ENCODE peak calls at places on chromosomes 16 and 17, in five cellular contexts. L is progenitor cell of endocrine pancreas, S is AG10803, G is hepatocyte, W is GM13977. Y is an unnamed sample.

GRCh38 chr16:23504453-23505179 is 5.7 kb downstream of the GGA2 start:
- DNase-seq in L (no peak), S (peak), G (peak), W (peak), Y (no peak)

GRCh38 chr17:72392056-72393010 is 271.5 kb downstream of the SOX9 start:
- DNase-seq in L (no peak), S (peak), G (no peak), W (no peak), Y (peak)

GRCh38 chr17:58960068-58960467 is 146.6 kb downstream of the TRIM37 start:
- DNase-seq in L (no peak), S (peak), G (peak), W (peak), Y (no peak)

GRCh38 chr16:31354394-31355291 is at the start of gene ITGAX:
- DNase-seq in L (no peak), S (no peak), G (peak), W (peak), Y (no peak)

GRCh38 chr16:3819741-3820724 is 60.5 kb downstream of the CREBBP start:
- DNase-seq in L (no peak), S (peak), G (peak), W (no peak), Y (no peak)

GRCh38 chr16:49491736-49492089 is 118.1 kb downstream of the C16orf78 start:
- DNase-seq in L (no peak), S (no peak), G (no peak), W (no peak), Y (peak)

GRCh38 chr16:28149016-28149888 is 62.5 kb downstream of the XPO6 start:
- DNase-seq in L (no peak), S (no peak), G (no peak), W (no peak), Y (no peak)

GRCh38 chr17:78172284-78173024 is 4.1 kb downstream of the SYNGR2 start:
- DNase-seq in L (no peak), S (no peak), G (no peak), W (no peak), Y (no peak)

GRCh38 chr17:10114931-10115535 is 83.4 kb downstream of the GAS7 start:
- DNase-seq in L (no peak), S (peak), G (peak), W (peak), Y (no peak)

GRCh38 chr16:17544304-17544703 is 73.5 kb upstream of the XYLT1 start:
- DNase-seq in L (no peak), S (no peak), G (no peak), W (no peak), Y (no peak)

GRCh38 chr16:2874584-2875362 is 8.2 kb upstream of the FLYWCH2 start:
- DNase-seq in L (peak), S (peak), G (peak), W (peak), Y (peak)

GRCh38 chr16:19242186-19242585 is 43.3 kb upstream of the CLEC19A start:
- DNase-seq in L (no peak), S (no peak), G (no peak), W (no peak), Y (no peak)

GRCh38 chr17:31394544-31394943 is 3.1 kb downstream of the RAB11FIP4 start:
- DNase-seq in L (peak), S (peak), G (peak), W (peak), Y (peak)

GRCh38 chr16:1723450-1724147 is 17.6 kb downstream of the MAPK8IP3 start:
- DNase-seq in L (no peak), S (peak), G (peak), W (peak), Y (peak)
- TF ChIP-seq CTCF in L (peak), S (peak), G (peak), W (peak), Y (peak)

GRCh38 chr16:60636117-60636516 is 1400.1 kb downstream of the CDH8 start:
- DNase-seq in L (no peak), S (no peak), G (peak), W (no peak), Y (no peak)

GRCh38 chr16:60640038-60640437 is 1396.2 kb downstream of the CDH8 start:
- DNase-seq in L (no peak), S (no peak), G (no peak), W (no peak), Y (no peak)

GRCh38 chr16:60645541-60645940 is 1390.7 kb downstream of the CDH8 start:
- DNase-seq in L (no peak), S (no peak), G (no peak), W (no peak), Y (no peak)

GRCh38 chr16:60642956-60643355 is 1393.3 kb downstream of the CDH8 start:
- DNase-seq in L (no peak), S (peak), G (no peak), W (no peak), Y (no peak)

DNA sequence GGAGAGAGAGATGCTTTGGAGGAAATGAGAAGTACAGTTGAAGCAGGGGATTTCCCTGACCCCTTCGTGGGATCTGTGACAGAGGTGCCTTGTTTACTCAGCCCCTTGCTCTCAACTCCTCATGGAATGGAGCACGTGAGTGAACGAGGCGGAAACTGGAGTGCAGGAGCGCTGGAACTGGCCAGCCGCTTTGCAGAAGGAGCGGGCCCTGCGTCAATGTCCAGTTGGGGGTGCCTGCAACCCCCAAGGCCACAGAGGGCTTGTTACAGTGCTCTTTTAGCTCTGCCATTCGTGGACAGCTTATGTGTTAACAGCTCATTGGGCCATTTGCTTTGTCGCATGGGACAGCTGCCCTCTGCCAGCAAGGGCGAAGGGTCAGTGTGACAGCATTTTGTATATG is 1395.2 kb downstream of the CDH8 start:
- DNase-seq in L (no peak), S (no peak), G (no peak), W (no peak), Y (no peak)
- TF ChIP-seq CTCF in L (no peak), S (no peak), G (no peak), W (no peak), Y (no peak)

GRCh38 chr17:55210292-55210691 is 54.5 kb upstream of the HLF start:
- DNase-seq in L (no peak), S (no peak), G (no peak), W (no peak), Y (no peak)

GRCh38 chr17:55202906-55203305 is 61.9 kb upstream of the HLF start:
- DNase-seq in L (no peak), S (no peak), G (no peak), W (no peak), Y (no peak)

GRCh38 chr17:55212880-55213279 is 51.9 kb upstream of the HLF start:
- DNase-seq in L (no peak), S (no peak), G (no peak), W (no peak), Y (no peak)

DNA sequence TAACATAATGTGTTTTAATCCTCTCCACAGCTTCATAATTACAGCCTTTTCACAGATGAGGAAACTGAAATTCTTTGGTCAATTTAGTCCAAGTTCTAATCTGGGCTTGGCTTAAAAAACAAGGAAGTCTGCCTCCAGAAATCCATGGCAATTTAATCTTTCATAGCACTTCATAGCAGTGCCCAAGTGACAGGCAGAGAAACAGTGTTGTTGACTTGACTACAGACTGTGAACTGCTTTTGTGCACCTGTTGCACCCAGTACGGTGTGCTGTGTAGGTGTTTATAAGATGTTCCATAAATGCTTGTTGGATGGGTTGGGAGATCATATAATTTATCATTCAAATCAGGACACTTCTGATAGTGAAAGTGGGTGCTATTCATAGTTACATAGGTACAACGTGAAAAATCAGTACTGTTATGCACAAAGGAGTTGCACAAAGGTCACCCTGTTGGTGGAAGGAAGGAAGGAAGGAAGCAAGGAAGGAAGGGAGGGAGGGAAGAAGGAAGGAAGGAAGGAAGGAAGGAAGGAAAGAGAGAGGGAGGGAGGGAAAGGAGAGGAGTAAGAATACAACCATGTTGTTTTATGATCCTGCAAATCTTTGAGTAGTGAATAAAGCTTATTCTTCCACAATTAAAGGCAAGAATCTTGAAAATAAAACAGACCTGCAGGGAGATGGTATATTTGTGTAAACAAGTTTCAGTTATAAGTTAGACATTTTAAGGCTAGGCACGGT is 56.5 kb upstream of the HLF start:
- DNase-seq in L (no peak), S (no peak), G (no peak), W (no peak), Y (no peak)
- TF ChIP-seq CTCF in L (no peak), S (no peak), G (no peak), W (no peak), Y (no peak)

GRCh38 chr16:68432701-68433100 is 15.6 kb downstream of the SMPD3 start:
- DNase-seq in L (no peak), S (no peak), G (no peak), W (no peak), Y (no peak)

GRCh38 chr16:68433316-68433715 is 15.0 kb downstream of the SMPD3 start:
- DNase-seq in L (no peak), S (no peak), G (no peak), W (no peak), Y (no peak)

GRCh38 chr16:68434654-68435210 is 13.6 kb downstream of the SMPD3 start:
- DNase-seq in L (no peak), S (no peak), G (peak), W (no peak), Y (no peak)

DNA sequence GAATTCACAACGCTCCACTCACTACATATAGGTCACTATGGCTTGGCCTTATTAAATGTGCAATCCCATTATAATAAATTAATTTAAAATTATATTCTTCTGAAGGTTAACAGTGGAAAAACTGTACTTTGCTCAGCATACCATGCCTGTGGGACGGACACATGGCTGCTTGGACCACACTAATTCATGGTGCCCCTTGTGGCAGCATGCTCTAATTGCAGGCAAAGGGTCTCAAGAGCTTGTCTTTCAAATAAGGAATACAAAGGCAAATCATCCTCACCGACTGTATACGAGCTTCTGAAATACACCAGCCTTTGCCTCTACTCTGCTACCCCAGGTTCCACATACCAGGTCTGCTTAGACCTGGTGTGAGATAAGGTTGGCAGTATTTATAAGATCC is 11.7 kb downstream of the SMPD3 start:
- DNase-seq in L (no peak), S (no peak), G (no peak), W (no peak), Y (no peak)
- TF ChIP-seq CTCF in L (peak), S (peak), G (peak), W (peak), Y (peak)

GRCh38 chr17:48500435-48501426 is 30.1 kb downstream of the HOXB1 start:
- DNase-seq in L (no peak), S (no peak), G (peak), W (no peak), Y (no peak)
- TF ChIP-seq CTCF in L (no peak), S (peak), G (no peak), W (no peak), Y (peak)

DNA sequence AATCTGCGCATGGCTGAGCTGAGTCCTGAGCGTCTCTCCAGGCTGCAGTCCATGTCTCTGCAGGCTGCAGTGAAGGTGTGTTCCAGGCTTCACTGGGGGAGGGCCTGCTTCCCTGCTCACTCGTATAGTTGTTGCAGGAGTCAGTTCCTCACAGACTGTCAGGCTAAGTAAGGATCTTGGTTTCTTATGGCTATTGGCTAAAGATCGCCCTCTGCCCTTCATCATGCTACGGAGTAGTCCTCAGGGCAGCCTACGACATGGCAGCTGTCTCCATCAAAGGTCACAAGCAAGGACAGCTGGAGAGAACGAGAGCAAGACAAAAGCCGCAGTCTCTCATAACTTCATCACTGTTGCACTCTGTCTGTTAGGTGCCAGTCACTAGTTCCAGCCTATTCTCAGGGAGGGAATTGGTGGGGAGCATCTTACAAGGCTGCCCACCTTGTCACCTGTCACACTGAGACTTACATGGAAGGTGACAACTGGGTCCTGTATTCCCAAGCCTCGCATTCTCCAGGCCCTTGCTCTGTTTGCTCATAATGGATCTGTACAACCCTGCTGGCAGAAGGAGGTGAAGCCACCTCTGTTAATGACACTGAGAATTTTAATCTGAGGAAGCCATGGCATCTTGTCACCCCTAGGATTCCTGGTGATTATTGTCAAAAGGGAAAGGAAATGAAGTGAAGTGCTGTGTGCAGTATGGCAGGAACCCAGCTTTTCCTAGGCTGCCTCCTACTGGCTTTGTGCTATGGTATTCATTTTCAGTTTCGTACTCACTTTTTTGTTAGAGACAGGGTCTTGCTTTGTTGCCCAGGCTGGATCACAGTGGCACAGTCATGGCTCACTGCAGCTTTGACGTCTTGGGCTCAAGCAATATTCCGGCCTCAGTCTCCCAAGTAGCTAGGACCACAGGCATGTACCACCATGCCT is 43.4 kb downstream of the MFSD11 start:
- DNase-seq in L (no peak), S (no peak), G (no peak), W (no peak), Y (no peak)
- TF ChIP-seq CTCF in L (no peak), S (no peak), G (no peak), W (peak), Y (no peak)

GRCh38 chr17:68133370-68134045 is 98.0 kb downstream of the KPNA2 start:
- DNase-seq in L (no peak), S (no peak), G (no peak), W (no peak), Y (no peak)
- TF ChIP-seq CTCF in L (no peak), S (no peak), G (no peak), W (no peak), Y (no peak)

DNA sequence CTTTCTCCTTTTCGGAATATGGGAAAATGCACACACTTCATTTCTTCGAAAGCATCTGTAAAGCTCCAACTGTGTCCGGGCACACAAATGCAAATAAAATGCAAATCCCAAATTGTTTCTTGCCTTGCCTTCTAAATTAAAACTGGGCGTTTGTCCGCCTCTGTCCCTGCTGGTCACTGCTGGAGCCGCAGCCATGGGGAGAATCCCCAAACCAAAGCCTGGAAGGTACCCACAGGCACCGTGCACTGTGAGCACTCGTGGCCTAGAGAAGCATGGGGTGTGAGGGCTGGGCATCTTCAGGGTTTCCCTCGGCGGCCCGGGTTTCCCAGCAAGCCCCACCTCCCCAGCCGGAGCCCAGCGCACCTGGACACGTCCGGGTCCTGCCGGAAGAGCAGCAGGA is 2.9 kb downstream of the SLC47A2 start:
- DNase-seq in L (no peak), S (no peak), G (no peak), W (no peak), Y (no peak)
- TF ChIP-seq CTCF in L (peak), S (peak), G (no peak), W (no peak), Y (no peak)

GRCh38 chr16:87927195-87927562 is 9.2 kb downstream of the CA5A start:
- DNase-seq in L (no peak), S (no peak), G (no peak), W (no peak), Y (no peak)

GRCh38 chr16:87931504-87931903 is 4.8 kb downstream of the CA5A start:
- DNase-seq in L (no peak), S (no peak), G (peak), W (no peak), Y (no peak)

GRCh38 chr16:87929986-87930385 is 6.3 kb downstream of the CA5A start:
- DNase-seq in L (no peak), S (no peak), G (no peak), W (no peak), Y (no peak)

GRCh38 chr16:87933140-87933495 is 3.2 kb downstream of the CA5A start:
- DNase-seq in L (no peak), S (no peak), G (no peak), W (no peak), Y (no peak)

DNA sequence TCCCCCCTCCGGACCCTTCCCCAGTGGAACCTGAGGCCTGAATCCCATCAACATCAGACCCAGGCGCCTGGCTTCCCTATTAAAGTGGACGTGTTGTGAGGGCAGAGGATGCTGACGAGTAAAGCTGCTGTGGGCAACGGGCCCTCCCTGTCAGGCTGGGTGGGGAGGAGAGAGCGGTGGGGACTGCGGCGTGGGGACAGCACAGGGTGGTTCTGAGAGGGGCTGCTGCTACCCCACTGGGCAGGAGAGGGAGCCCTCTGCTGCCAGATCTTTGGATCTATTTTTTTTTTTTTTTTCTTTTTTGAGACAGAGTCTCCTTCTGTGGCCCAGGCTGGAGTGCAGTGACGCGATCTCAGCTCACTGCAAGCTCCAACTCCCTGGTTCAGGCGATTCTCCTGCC is 5.9 kb downstream of the CA5A start:
- DNase-seq in L (no peak), S (no peak), G (no peak), W (no peak), Y (no peak)
- TF ChIP-seq CTCF in L (peak), S (peak), G (peak), W (peak), Y (peak)

GRCh38 chr16:55543470-55543869 is 23.0 kb upstream of the CAPNS2 start:
- DNase-seq in L (no peak), S (peak), G (peak), W (no peak), Y (no peak)
- TF ChIP-seq CTCF in L (peak), S (peak), G (peak), W (no peak), Y (no peak)